ENCODE peak calls at places on chromosomes 6 and 20, in five cellular contexts. D, A, K, J and N are unnamed samples.

GRCh38 chr20:8187740-8188139 is 55.7 kb downstream of the PLCB1 start:
- DNase-seq in D (no peak), K (no peak), J (no peak), A (no peak), N (no peak)

GRCh38 chr6:163820745-163821456 is 406.4 kb downstream of the QKI start:
- DNase-seq in D (no peak), K (no peak), A (no peak), J (no peak), N (no peak)

GRCh38 chr6:6806793-6807518 is 218.4 kb downstream of the LY86 start:
- DNase-seq in D (no peak), J (no peak), K (peak), A (no peak), N (no peak)

GRCh38 chr6:159766923-159767322 is 5.1 kb downstream of the ACAT2 start:
- DNase-seq in J (no peak), A (no peak), D (no peak), K (no peak), N (no peak)

GRCh38 chr6:87430499-87430898 is 22.7 kb downstream of the CFAP206 start:
- DNase-seq in J (no peak), D (no peak), A (no peak), K (no peak), N (no peak)

GRCh38 chr6:71913431-71913830 is 27.1 kb downstream of the RIMS1 start:
- DNase-seq in D (no peak), K (no peak), J (no peak), A (no peak), N (no peak)

GRCh38 chr20:56069016-56069415 is 63.7 kb upstream of the CBLN4 start:
- DNase-seq in J (no peak), D (no peak), K (no peak), A (no peak), N (no peak)

GRCh38 chr6:30570760-30571084 is 520 bp upstream of the ABCF1 start:
- DNase-seq in J (peak), D (no peak), A (no peak), K (no peak), N (no peak)

GRCh38 chr6:84671188-84671587 is 93.2 kb downstream of the TBX18 start:
- DNase-seq in A (no peak), D (no peak), K (no peak), J (no peak), N (no peak)

GRCh38 chr6:30156262-30156599 is 4.8 kb downstream of the TRIM10 start:
- DNase-seq in K (no peak), J (peak), D (no peak), A (no peak), N (no peak)

GRCh38 chr20:48831702-48832422 is 4.1 kb upstream of the PREX1 start:
- DNase-seq in A (no peak), D (no peak), K (no peak), J (no peak), N (no peak)

GRCh38 chr20:9119776-9120175 is 50.9 kb downstream of the PLCB4 start:
- DNase-seq in D (no peak), K (no peak), J (no peak), A (no peak), N (no peak)

GRCh38 chr6:422423-423061 is 31.0 kb downstream of the IRF4 start:
- DNase-seq in A (no peak), K (no peak), J (peak), D (no peak), N (no peak)

GRCh38 chr6:142913511-142914047 is 31.4 kb downstream of the HIVEP2 start:
- DNase-seq in D (no peak), J (peak), A (peak), K (peak), N (no peak)

GRCh38 chr6:119347466-119348307 is 1.9 kb downstream of the MAN1A1 start:
- DNase-seq in D (peak), K (peak), A (peak), J (peak), N (no peak)